ENCODE peak calls at places on chromosomes 5 and 9, in four cellular contexts. P is AG09309; L is CD4-positive, alpha-beta T cell; S is neural crest cell. O is an unnamed sample.

GRCh38 chr5:134007581-134008256 is 2.9 kb upstream of the VDAC1 start:
- DNase-seq in L (no peak), P (no peak), S (no peak), O (no peak)

GRCh38 chr9:135489188-135489918 is 9.8 kb downstream of the PPP1R26 start:
- DNase-seq in L (no peak), P (no peak), S (no peak), O (no peak)

GRCh38 chr5:177440211-177440989 is 6.2 kb upstream of the PRR7 start:
- DNase-seq in S (no peak), P (no peak), L (no peak), O (peak; percentile 38)

GRCh38 chr9:9747787-9748186 is 865.0 kb downstream of the PTPRD start:
- DNase-seq in P (no peak), S (no peak), L (no peak), O (no peak)

GRCh38 chr5:36392818-36393217 is 91.1 kb upstream of the RANBP3L start:
- DNase-seq in P (peak; percentile 64), S (no peak), L (no peak), O (no peak)

GRCh38 chr9:3909966-3910650 is 384.3 kb upstream of the RFX3 start:
- DNase-seq in P (no peak), L (no peak), S (no peak), O (no peak)

GRCh38 chr9:116979461-116979860 is 292.4 kb downstream of the TRIM32 start:
- DNase-seq in P (no peak), S (no peak), L (no peak), O (no peak)

GRCh38 chr9:81686614-81687520 is 2.5 kb downstream of the TLE1 start:
- DNase-seq in S (peak; percentile 76), L (no peak), P (no peak), O (no peak)

GRCh38 chr5:38468978-38469706 is 87.3 kb downstream of the LIFR start:
- DNase-seq in P (no peak), S (no peak), L (no peak), O (no peak)

GRCh38 chr5:110940136-110940535 is 131.4 kb upstream of the TSLP start:
- DNase-seq in L (no peak), P (no peak), S (no peak), O (no peak)

GRCh38 chr5:81789033-81789432 is 38.1 kb upstream of the SSBP2 start:
- DNase-seq in L (no peak), S (no peak), P (no peak), O (no peak)

GRCh38 chr5:38845555-38846378 is at the start of gene OSMR:
- DNase-seq in S (peak; percentile 32), P (peak; percentile 97), L (no peak), O (no peak)

GRCh38 chr5:143404416-143405062 is 1.1 kb upstream of the NR3C1 start:
- DNase-seq in L (peak; percentile 71), P (peak; percentile 78), S (peak; percentile 18), O (peak; percentile 78)

GRCh38 chr5:143403607-143404415 is at the start of gene NR3C1:
- DNase-seq in L (peak; percentile 85), P (peak; percentile 64), S (peak; percentile 52), O (peak; percentile 85)

GRCh38 chr5:143405747-143406098 is 2.2 kb upstream of the NR3C1 start:
- DNase-seq in S (no peak), P (no peak), L (no peak), O (no peak)

GRCh38 chr5:143406408-143406807 is 2.9 kb upstream of the NR3C1 start:
- DNase-seq in S (no peak), L (no peak), P (no peak), O (no peak)

GRCh38 chr5:143405063-143405746 is 1.7 kb upstream of the NR3C1 start:
- DNase-seq in P (no peak), S (peak; percentile 88), L (peak; percentile 84), O (peak; percentile 89)
- TF ChIP-seq CTCF in P (peak; percentile 21), S (no peak), L (no peak), O (no peak)

GRCh38 chr9:33228606-33229005 is 11.4 kb upstream of the SPINK4 start:
- DNase-seq in L (no peak), S (no peak), P (no peak), O (no peak)

GRCh38 chr9:33229359-33230120 is 10.4 kb upstream of the SPINK4 start:
- DNase-seq in L (no peak), P (no peak), S (no peak), O (no peak)

GRCh38 chr9:33227741-33228140 is 12.2 kb upstream of the SPINK4 start:
- DNase-seq in L (no peak), P (no peak), S (no peak), O (no peak)

GRCh38 chr9:33225319-33226152 is 14.4 kb upstream of the SPINK4 start:
- DNase-seq in P (peak; percentile 55), L (peak; percentile 59), S (peak; percentile 68), O (no peak)

DNA sequence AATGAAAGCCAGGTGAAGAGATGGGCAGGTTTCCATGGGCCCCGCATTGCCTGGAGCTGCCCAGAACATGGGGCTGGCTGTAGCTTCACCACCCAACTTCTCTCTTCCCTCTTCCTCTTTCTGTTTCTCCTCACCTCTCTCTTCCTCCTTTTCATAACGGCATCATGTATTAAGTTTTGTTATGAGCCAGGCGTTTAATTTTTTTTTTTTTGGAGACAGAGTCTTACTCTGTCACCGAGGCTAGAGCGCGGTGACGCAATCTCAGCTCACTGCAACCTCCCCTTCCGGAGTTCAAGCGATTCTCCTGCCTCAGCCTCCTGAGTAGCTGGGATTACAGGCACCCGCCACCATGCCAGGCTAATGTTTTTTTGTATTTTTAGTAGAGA is 13.0 kb upstream of the SPINK4 start:
- DNase-seq in P (no peak), L (no peak), S (no peak), O (peak; percentile 87)
- TF ChIP-seq CTCF in P (no peak), L (no peak), S (no peak), O (no peak)

DNA sequence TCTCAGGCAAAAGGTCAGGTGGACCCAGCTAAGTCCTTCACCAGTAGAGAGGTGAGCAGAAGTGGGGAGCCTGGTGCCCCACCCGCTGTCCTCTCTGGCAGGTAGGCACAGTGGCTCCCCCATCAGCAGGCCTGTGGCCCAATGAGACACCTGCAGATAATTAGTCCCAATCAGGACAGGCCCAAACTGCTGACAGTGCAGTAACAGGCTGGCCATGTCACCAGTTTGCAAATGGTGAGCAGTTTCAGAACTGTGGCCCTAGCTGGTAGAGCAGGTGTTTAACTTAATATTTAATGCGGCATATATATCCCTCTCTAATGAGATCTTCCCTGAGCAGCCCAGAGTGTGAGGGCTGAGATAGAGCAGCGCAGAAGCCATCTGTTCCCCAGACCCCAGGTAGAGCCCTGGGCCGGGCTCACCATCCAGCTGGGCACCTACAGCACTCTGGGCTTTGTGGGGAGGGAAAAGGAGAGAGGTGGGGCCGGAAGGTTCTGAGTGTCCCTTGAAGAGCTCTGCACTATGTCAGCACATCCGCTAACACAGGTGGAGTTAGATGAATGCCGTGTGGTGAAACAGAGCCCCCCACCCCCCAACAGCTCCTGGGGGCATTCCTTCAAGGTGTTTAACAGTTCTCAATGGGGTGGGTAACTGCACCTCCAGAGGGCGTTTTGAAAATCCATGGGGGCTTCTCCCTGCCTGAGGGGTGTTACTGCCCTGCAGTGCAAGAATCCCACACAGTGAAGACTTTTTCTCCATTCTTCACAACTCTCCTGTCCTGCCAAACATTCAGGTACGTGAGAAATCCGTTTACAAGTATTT is 120.5 kb downstream of the PAX5 start:
- DNase-seq in L (no peak), S (no peak), P (no peak), O (no peak)
- TF ChIP-seq CTCF in L (no peak), S (no peak), P (peak; percentile 7), O (no peak)

GRCh38 chr9:99855467-99856176 is 33.9 kb downstream of the NR4A3 start:
- DNase-seq in L (no peak), S (no peak), P (no peak), O (no peak)
- TF ChIP-seq CTCF in L (no peak), S (peak; percentile 37), P (peak; percentile 6), O (peak; percentile 39)

GRCh38 chr9:129483467-129484324 is 137.2 kb downstream of the C9orf50 start:
- DNase-seq in L (no peak), S (no peak), P (peak; percentile 81), O (peak; percentile 72)

GRCh38 chr9:129486496-129487306 is 134.2 kb downstream of the C9orf50 start:
- DNase-seq in P (no peak), S (no peak), L (no peak), O (no peak)

GRCh38 chr9:129487307-129487657 is 133.6 kb downstream of the C9orf50 start:
- DNase-seq in L (no peak), P (no peak), S (no peak), O (no peak)

GRCh38 chr9:129484325-129485000 is 136.4 kb downstream of the C9orf50 start:
- DNase-seq in P (no peak), S (no peak), L (no peak), O (no peak)

GRCh38 chr9:129485140-129485758 is 135.7 kb downstream of the C9orf50 start:
- DNase-seq in S (no peak), L (no peak), P (no peak), O (no peak)
- TF ChIP-seq CTCF in S (no peak), L (no peak), P (no peak), O (no peak)

DNA sequence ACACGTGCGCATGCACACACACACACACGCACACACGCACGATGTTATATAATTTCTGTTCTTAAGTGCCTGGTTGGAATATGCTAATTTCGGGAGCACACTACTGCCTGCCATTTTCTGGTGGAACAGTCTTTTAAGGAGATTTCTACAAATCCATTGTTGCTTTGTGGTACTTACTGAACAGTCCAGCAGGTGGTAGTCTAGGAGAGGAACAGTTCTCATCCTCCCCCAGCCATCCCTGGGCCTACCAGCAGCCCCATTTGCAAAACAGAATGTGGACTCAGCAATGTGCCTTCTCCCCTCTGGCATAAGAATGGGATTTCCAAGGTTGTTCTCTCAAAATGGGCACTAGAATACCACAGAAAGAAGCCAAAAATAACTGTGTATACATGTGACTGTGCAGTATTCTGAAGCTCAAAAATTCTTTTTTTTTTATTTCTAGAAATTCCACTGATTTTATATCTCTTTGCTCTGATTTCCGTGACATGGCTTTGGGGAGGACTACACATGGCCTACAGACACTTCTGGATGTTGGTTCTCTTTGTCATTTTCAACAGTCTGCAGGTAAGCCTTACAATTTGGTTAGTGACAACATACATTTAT is 281.2 kb downstream of the ARRDC3 start:
- DNase-seq in P (peak; percentile 63), L (peak; percentile 14), S (peak; percentile 56), O (peak; percentile 78)
- TF ChIP-seq CTCF in P (peak; percentile 80), L (peak; percentile 41), S (peak; percentile 81), O (peak; percentile 84)

GRCh38 chr5:127369772-127370171 is 79.2 kb downstream of the MEGF10 start:
- DNase-seq in P (no peak), S (no peak), L (no peak), O (no peak)
- TF ChIP-seq CTCF in P (no peak), S (no peak), L (no peak), O (no peak)

GRCh38 chr9:78044886-78045285 is 13.3 kb upstream of the GNAQ start:
- DNase-seq in L (no peak), P (no peak), S (no peak), O (no peak)
- TF ChIP-seq CTCF in L (no peak), P (no peak), S (no peak), O (no peak)

GRCh38 chr5:142794527-142794926 is 24.4 kb downstream of the ARHGAP26 start:
- DNase-seq in S (no peak), L (no peak), P (no peak), O (no peak)
- TF ChIP-seq CTCF in S (no peak), L (no peak), P (no peak), O (no peak)

O was measured in CD14-positive monocyte.